ENCODE peak calls at places on chromosomes 13 and 19, in ten cellular contexts. One of them, this sample, is unnamed.

GRCh38 chr13:112068531-112069062 is 1.6 kb downstream of the SOX1 start:
- DNase-seq in HuH-7.5: no peak
- DNase-seq in SK-N-SH: no peak
- DNase-seq in iris pigment epithelial cell: no peak
- DNase-seq in mesenchymal stem cell: no peak
- DNase-seq in MG63: no peak
- DNase-seq in HEK293T: no peak
- DNase-seq in stimulated activated CD4-positive, alpha-beta T cell treated with anti-CD3 and anti-CD28 coated beads, Interleukin-15, amount 100 ng/mL, for 1 hour: no peak
- DNase-seq in NCI-H524 treated with DMSO at 0.1 percent for 48 hours: no peak
- DNase-seq in activated gamma-delta T cell treated with anti-CD3 and anti-CD28 coated beads, Interleukin-2, amount 50 U/mL, for 16 hours: no peak
- DNase-seq in this sample: no peak

GRCh38 chr13:40275636-40276035 is 390.8 kb downstream of the FOXO1 start:
- DNase-seq in HuH-7.5: no peak
- DNase-seq in activated gamma-delta T cell treated with anti-CD3 and anti-CD28 coated beads, Interleukin-2, amount 50 U/mL, for 16 hours: no peak
- DNase-seq in SK-N-SH: no peak
- DNase-seq in mesenchymal stem cell: peak; percentile 13
- DNase-seq in iris pigment epithelial cell: peak; percentile 62
- DNase-seq in MG63: no peak
- DNase-seq in stimulated activated CD4-positive, alpha-beta T cell treated with anti-CD3 and anti-CD28 coated beads, Interleukin-15, amount 100 ng/mL, for 1 hour: no peak
- DNase-seq in NCI-H524 treated with DMSO at 0.1 percent for 48 hours: no peak
- DNase-seq in HEK293T: no peak
- DNase-seq in this sample: no peak

GRCh38 chr19:44003461-44004134 is 841 bp downstream of the ZNF230 start:
- DNase-seq in HuH-7.5: no peak
- DNase-seq in stimulated activated CD4-positive, alpha-beta T cell treated with anti-CD3 and anti-CD28 coated beads, Interleukin-15, amount 100 ng/mL, for 1 hour: no peak
- DNase-seq in MG63: no peak
- DNase-seq in SK-N-SH: no peak
- DNase-seq in mesenchymal stem cell: peak; percentile 47
- DNase-seq in iris pigment epithelial cell: peak; percentile 22
- DNase-seq in activated gamma-delta T cell treated with anti-CD3 and anti-CD28 coated beads, Interleukin-2, amount 50 U/mL, for 16 hours: no peak
- DNase-seq in NCI-H524 treated with DMSO at 0.1 percent for 48 hours: no peak
- DNase-seq in HEK293T: peak; percentile 6
- DNase-seq in this sample: peak; percentile 12

GRCh38 chr13:106291006-106291405 is 244.5 kb downstream of the EFNB2 start:
- DNase-seq in HEK293T: no peak
- DNase-seq in NCI-H524 treated with DMSO at 0.1 percent for 48 hours: no peak
- DNase-seq in SK-N-SH: no peak
- DNase-seq in stimulated activated CD4-positive, alpha-beta T cell treated with anti-CD3 and anti-CD28 coated beads, Interleukin-15, amount 100 ng/mL, for 1 hour: no peak
- DNase-seq in mesenchymal stem cell: peak; percentile 60
- DNase-seq in MG63: peak; percentile 23
- DNase-seq in iris pigment epithelial cell: peak; percentile 80
- DNase-seq in activated gamma-delta T cell treated with anti-CD3 and anti-CD28 coated beads, Interleukin-2, amount 50 U/mL, for 16 hours: no peak
- DNase-seq in HuH-7.5: no peak
- DNase-seq in this sample: no peak

GRCh38 chr19:35498984-35499383 is 8.7 kb upstream of the KRTDAP start:
- DNase-seq in HEK293T: no peak
- DNase-seq in SK-N-SH: no peak
- DNase-seq in activated gamma-delta T cell treated with anti-CD3 and anti-CD28 coated beads, Interleukin-2, amount 50 U/mL, for 16 hours: no peak
- DNase-seq in mesenchymal stem cell: no peak
- DNase-seq in HuH-7.5: no peak
- DNase-seq in stimulated activated CD4-positive, alpha-beta T cell treated with anti-CD3 and anti-CD28 coated beads, Interleukin-15, amount 100 ng/mL, for 1 hour: no peak
- DNase-seq in MG63: no peak
- DNase-seq in iris pigment epithelial cell: no peak
- DNase-seq in NCI-H524 treated with DMSO at 0.1 percent for 48 hours: no peak
- DNase-seq in this sample: no peak

GRCh38 chr19:46704379-46705076 is 12.4 kb downstream of the PRKD2 start:
- DNase-seq in iris pigment epithelial cell: no peak
- DNase-seq in mesenchymal stem cell: peak; percentile 48
- DNase-seq in HEK293T: peak; percentile 86
- DNase-seq in SK-N-SH: peak; percentile 83
- DNase-seq in NCI-H524 treated with DMSO at 0.1 percent for 48 hours: no peak
- DNase-seq in MG63: no peak
- DNase-seq in activated gamma-delta T cell treated with anti-CD3 and anti-CD28 coated beads, Interleukin-2, amount 50 U/mL, for 16 hours: peak; percentile 84
- DNase-seq in HuH-7.5: peak; percentile 90
- DNase-seq in stimulated activated CD4-positive, alpha-beta T cell treated with anti-CD3 and anti-CD28 coated beads, Interleukin-15, amount 100 ng/mL, for 1 hour: peak; percentile 73
- DNase-seq in this sample: peak; percentile 87

GRCh38 chr13:23999411-23999810 is 102.1 kb upstream of the C1QTNF9B start:
- DNase-seq in stimulated activated CD4-positive, alpha-beta T cell treated with anti-CD3 and anti-CD28 coated beads, Interleukin-15, amount 100 ng/mL, for 1 hour: no peak
- DNase-seq in NCI-H524 treated with DMSO at 0.1 percent for 48 hours: no peak
- DNase-seq in activated gamma-delta T cell treated with anti-CD3 and anti-CD28 coated beads, Interleukin-2, amount 50 U/mL, for 16 hours: no peak
- DNase-seq in MG63: no peak
- DNase-seq in HEK293T: no peak
- DNase-seq in mesenchymal stem cell: no peak
- DNase-seq in HuH-7.5: no peak
- DNase-seq in iris pigment epithelial cell: no peak
- DNase-seq in SK-N-SH: no peak
- DNase-seq in this sample: no peak

GRCh38 chr13:60162096-60162495 is 1.6 kb downstream of the DIAPH3 start:
- DNase-seq in NCI-H524 treated with DMSO at 0.1 percent for 48 hours: no peak
- DNase-seq in activated gamma-delta T cell treated with anti-CD3 and anti-CD28 coated beads, Interleukin-2, amount 50 U/mL, for 16 hours: no peak
- DNase-seq in stimulated activated CD4-positive, alpha-beta T cell treated with anti-CD3 and anti-CD28 coated beads, Interleukin-15, amount 100 ng/mL, for 1 hour: no peak
- DNase-seq in HEK293T: no peak
- DNase-seq in SK-N-SH: no peak
- DNase-seq in MG63: no peak
- DNase-seq in mesenchymal stem cell: no peak
- DNase-seq in iris pigment epithelial cell: peak; percentile 67
- DNase-seq in HuH-7.5: no peak
- DNase-seq in this sample: no peak

GRCh38 chr19:41936416-41936850 is 8.2 kb upstream of the ERFL start:
- DNase-seq in MG63: no peak
- DNase-seq in iris pigment epithelial cell: no peak
- DNase-seq in mesenchymal stem cell: no peak
- DNase-seq in HEK293T: no peak
- DNase-seq in NCI-H524 treated with DMSO at 0.1 percent for 48 hours: no peak
- DNase-seq in stimulated activated CD4-positive, alpha-beta T cell treated with anti-CD3 and anti-CD28 coated beads, Interleukin-15, amount 100 ng/mL, for 1 hour: no peak
- DNase-seq in SK-N-SH: no peak
- DNase-seq in activated gamma-delta T cell treated with anti-CD3 and anti-CD28 coated beads, Interleukin-2, amount 50 U/mL, for 16 hours: peak; percentile 38
- DNase-seq in HuH-7.5: no peak
- DNase-seq in this sample: no peak

GRCh38 chr19:8438236-8438635 is 6.5 kb upstream of the HNRNPM start:
- DNase-seq in HEK293T: no peak
- DNase-seq in MG63: no peak
- DNase-seq in NCI-H524 treated with DMSO at 0.1 percent for 48 hours: no peak
- DNase-seq in stimulated activated CD4-positive, alpha-beta T cell treated with anti-CD3 and anti-CD28 coated beads, Interleukin-15, amount 100 ng/mL, for 1 hour: no peak
- DNase-seq in iris pigment epithelial cell: no peak
- DNase-seq in SK-N-SH: no peak
- DNase-seq in mesenchymal stem cell: no peak
- DNase-seq in HuH-7.5: no peak
- DNase-seq in activated gamma-delta T cell treated with anti-CD3 and anti-CD28 coated beads, Interleukin-2, amount 50 U/mL, for 16 hours: no peak
- DNase-seq in this sample: no peak

GRCh38 chr19:50465986-50466771 is 10.1 kb upstream of the EMC10 start:
- DNase-seq in NCI-H524 treated with DMSO at 0.1 percent for 48 hours: no peak
- DNase-seq in HuH-7.5: no peak
- DNase-seq in MG63: no peak
- DNase-seq in activated gamma-delta T cell treated with anti-CD3 and anti-CD28 coated beads, Interleukin-2, amount 50 U/mL, for 16 hours: no peak
- DNase-seq in SK-N-SH: peak; percentile 81
- DNase-seq in iris pigment epithelial cell: no peak
- DNase-seq in stimulated activated CD4-positive, alpha-beta T cell treated with anti-CD3 and anti-CD28 coated beads, Interleukin-15, amount 100 ng/mL, for 1 hour: no peak
- DNase-seq in HEK293T: peak; percentile 52
- DNase-seq in mesenchymal stem cell: peak; percentile 14
- DNase-seq in this sample: peak; percentile 81

GRCh38 chr13:100916943-100917342 is 242.3 kb upstream of the TMTC4 start:
- DNase-seq in NCI-H524 treated with DMSO at 0.1 percent for 48 hours: no peak
- DNase-seq in stimulated activated CD4-positive, alpha-beta T cell treated with anti-CD3 and anti-CD28 coated beads, Interleukin-15, amount 100 ng/mL, for 1 hour: no peak
- DNase-seq in SK-N-SH: no peak
- DNase-seq in iris pigment epithelial cell: no peak
- DNase-seq in activated gamma-delta T cell treated with anti-CD3 and anti-CD28 coated beads, Interleukin-2, amount 50 U/mL, for 16 hours: no peak
- DNase-seq in mesenchymal stem cell: no peak
- DNase-seq in HuH-7.5: no peak
- DNase-seq in MG63: no peak
- DNase-seq in HEK293T: no peak
- DNase-seq in this sample: no peak

GRCh38 chr19:47479701-47480503 is 4.1 kb downstream of the KPTN start:
- DNase-seq in SK-N-SH: no peak
- DNase-seq in iris pigment epithelial cell: peak; percentile 40
- DNase-seq in HEK293T: no peak
- DNase-seq in stimulated activated CD4-positive, alpha-beta T cell treated with anti-CD3 and anti-CD28 coated beads, Interleukin-15, amount 100 ng/mL, for 1 hour: no peak
- DNase-seq in MG63: no peak
- DNase-seq in mesenchymal stem cell: peak; percentile 16
- DNase-seq in activated gamma-delta T cell treated with anti-CD3 and anti-CD28 coated beads, Interleukin-2, amount 50 U/mL, for 16 hours: no peak
- DNase-seq in HuH-7.5: no peak
- DNase-seq in NCI-H524 treated with DMSO at 0.1 percent for 48 hours: no peak
- DNase-seq in this sample: peak; percentile 88

GRCh38 chr19:3656073-3656746 is 29.6 kb upstream of the CACTIN start:
- DNase-seq in mesenchymal stem cell: peak; percentile 43
- DNase-seq in MG63: no peak
- DNase-seq in HuH-7.5: no peak
- DNase-seq in iris pigment epithelial cell: no peak
- DNase-seq in SK-N-SH: no peak
- DNase-seq in stimulated activated CD4-positive, alpha-beta T cell treated with anti-CD3 and anti-CD28 coated beads, Interleukin-15, amount 100 ng/mL, for 1 hour: no peak
- DNase-seq in HEK293T: no peak
- DNase-seq in activated gamma-delta T cell treated with anti-CD3 and anti-CD28 coated beads, Interleukin-2, amount 50 U/mL, for 16 hours: no peak
- DNase-seq in NCI-H524 treated with DMSO at 0.1 percent for 48 hours: peak; percentile 97
- DNase-seq in this sample: peak; percentile 25

GRCh38 chr19:46787331-46788100 is 878 bp downstream of the SLC1A5 start:
- DNase-seq in SK-N-SH: peak; percentile 74
- DNase-seq in NCI-H524 treated with DMSO at 0.1 percent for 48 hours: no peak
- DNase-seq in mesenchymal stem cell: peak; percentile 79
- DNase-seq in HuH-7.5: peak; percentile 75
- DNase-seq in stimulated activated CD4-positive, alpha-beta T cell treated with anti-CD3 and anti-CD28 coated beads, Interleukin-15, amount 100 ng/mL, for 1 hour: no peak
- DNase-seq in activated gamma-delta T cell treated with anti-CD3 and anti-CD28 coated beads, Interleukin-2, amount 50 U/mL, for 16 hours: no peak
- DNase-seq in MG63: peak; percentile 82
- DNase-seq in iris pigment epithelial cell: peak; percentile 61
- DNase-seq in HEK293T: peak; percentile 46
- DNase-seq in this sample: peak; percentile 64

GRCh38 chr19:35509018-35509652 is 4.3 kb downstream of the DMKN start:
- DNase-seq in iris pigment epithelial cell: no peak
- DNase-seq in SK-N-SH: no peak
- DNase-seq in MG63: no peak
- DNase-seq in HuH-7.5: peak; percentile 58
- DNase-seq in NCI-H524 treated with DMSO at 0.1 percent for 48 hours: no peak
- DNase-seq in activated gamma-delta T cell treated with anti-CD3 and anti-CD28 coated beads, Interleukin-2, amount 50 U/mL, for 16 hours: no peak
- DNase-seq in mesenchymal stem cell: no peak
- DNase-seq in HEK293T: peak; percentile 61
- DNase-seq in stimulated activated CD4-positive, alpha-beta T cell treated with anti-CD3 and anti-CD28 coated beads, Interleukin-15, amount 100 ng/mL, for 1 hour: no peak
- DNase-seq in this sample: peak; percentile 60

GRCh38 chr13:111384441-111385181 is 64.2 kb downstream of the TEX29 start:
- DNase-seq in SK-N-SH: no peak
- DNase-seq in stimulated activated CD4-positive, alpha-beta T cell treated with anti-CD3 and anti-CD28 coated beads, Interleukin-15, amount 100 ng/mL, for 1 hour: no peak
- DNase-seq in mesenchymal stem cell: no peak
- DNase-seq in HuH-7.5: no peak
- DNase-seq in iris pigment epithelial cell: no peak
- DNase-seq in activated gamma-delta T cell treated with anti-CD3 and anti-CD28 coated beads, Interleukin-2, amount 50 U/mL, for 16 hours: no peak
- DNase-seq in MG63: no peak
- DNase-seq in NCI-H524 treated with DMSO at 0.1 percent for 48 hours: no peak
- DNase-seq in HEK293T: no peak
- DNase-seq in this sample: no peak

GRCh38 chr13:82076421-82076820 is 1735.5 kb upstream of the SPRY2 start:
- DNase-seq in NCI-H524 treated with DMSO at 0.1 percent for 48 hours: no peak
- DNase-seq in SK-N-SH: no peak
- DNase-seq in MG63: no peak
- DNase-seq in mesenchymal stem cell: no peak
- DNase-seq in activated gamma-delta T cell treated with anti-CD3 and anti-CD28 coated beads, Interleukin-2, amount 50 U/mL, for 16 hours: no peak
- DNase-seq in HEK293T: no peak
- DNase-seq in HuH-7.5: no peak
- DNase-seq in stimulated activated CD4-positive, alpha-beta T cell treated with anti-CD3 and anti-CD28 coated beads, Interleukin-15, amount 100 ng/mL, for 1 hour: no peak
- DNase-seq in iris pigment epithelial cell: no peak
- DNase-seq in this sample: no peak

GRCh38 chr19:34236035-34236793 is 18.1 kb upstream of the GARRE1 start:
- DNase-seq in MG63: peak; percentile 31
- DNase-seq in mesenchymal stem cell: peak; percentile 74
- DNase-seq in NCI-H524 treated with DMSO at 0.1 percent for 48 hours: no peak
- DNase-seq in HEK293T: no peak
- DNase-seq in SK-N-SH: no peak
- DNase-seq in activated gamma-delta T cell treated with anti-CD3 and anti-CD28 coated beads, Interleukin-2, amount 50 U/mL, for 16 hours: no peak
- DNase-seq in HuH-7.5: no peak
- DNase-seq in stimulated activated CD4-positive, alpha-beta T cell treated with anti-CD3 and anti-CD28 coated beads, Interleukin-15, amount 100 ng/mL, for 1 hour: no peak
- DNase-seq in iris pigment epithelial cell: no peak
- DNase-seq in this sample: no peak

GRCh38 chr13:75760182-75760981 is 124.3 kb downstream of the LMO7 start:
- DNase-seq in HuH-7.5: peak; percentile 34
- DNase-seq in activated gamma-delta T cell treated with anti-CD3 and anti-CD28 coated beads, Interleukin-2, amount 50 U/mL, for 16 hours: no peak
- DNase-seq in MG63: no peak
- DNase-seq in HEK293T: peak; percentile 60
- DNase-seq in SK-N-SH: no peak
- DNase-seq in NCI-H524 treated with DMSO at 0.1 percent for 48 hours: no peak
- DNase-seq in stimulated activated CD4-positive, alpha-beta T cell treated with anti-CD3 and anti-CD28 coated beads, Interleukin-15, amount 100 ng/mL, for 1 hour: no peak
- DNase-seq in mesenchymal stem cell: no peak
- DNase-seq in iris pigment epithelial cell: peak; percentile 42
- DNase-seq in this sample: peak; percentile 37

This sample was measured in iPS-NIHi11.